ENCODE peak calls at places on chromosomes 2 and 18, in nine cellular contexts. One of them, this sample, is unnamed.

GRCh38 chr18:55233850-55234249 is 274.6 kb upstream of the CCDC68 start:
- DNase-seq in Caki2: no peak
- DNase-seq in LoVo: no peak
- DNase-seq in hepatocyte: no peak
- DNase-seq in activated effector memory CD4-positive, alpha-beta T cell treated with anti-CD3 and anti-CD28 coated beads, Interleukin-2, amount 50 U/mL, for 16 hours: no peak
- DNase-seq in NCI-H1092 treated with DMSO at 0.1 percent for 48 hours: no peak
- DNase-seq in LNCaP clone FGC: no peak
- DNase-seq in brain microvascular endothelial cell: peak
- DNase-seq in activated CD4-positive, alpha-beta T cell treated with anti-CD3 and anti-CD28 coated beads, Interleukin-2, amount 10 ng/mL, durations not matched to agents 7 days and 5 days: no peak
- DNase-seq in this sample: no peak

GRCh38 chr18:69980509-69980908 is 32.8 kb upstream of the CD226 start:
- DNase-seq in brain microvascular endothelial cell: no peak
- DNase-seq in hepatocyte: no peak
- DNase-seq in LNCaP clone FGC: no peak
- DNase-seq in activated effector memory CD4-positive, alpha-beta T cell treated with anti-CD3 and anti-CD28 coated beads, Interleukin-2, amount 50 U/mL, for 16 hours: no peak
- DNase-seq in activated CD4-positive, alpha-beta T cell treated with anti-CD3 and anti-CD28 coated beads, Interleukin-2, amount 10 ng/mL, durations not matched to agents 7 days and 5 days: no peak
- DNase-seq in NCI-H1092 treated with DMSO at 0.1 percent for 48 hours: no peak
- DNase-seq in Caki2: no peak
- DNase-seq in LoVo: no peak
- DNase-seq in this sample: no peak

GRCh38 chr2:37676274-37676673 is 4.8 kb upstream of the CDC42EP3 start:
- DNase-seq in activated effector memory CD4-positive, alpha-beta T cell treated with anti-CD3 and anti-CD28 coated beads, Interleukin-2, amount 50 U/mL, for 16 hours: no peak
- DNase-seq in LoVo: peak
- DNase-seq in Caki2: peak
- DNase-seq in activated CD4-positive, alpha-beta T cell treated with anti-CD3 and anti-CD28 coated beads, Interleukin-2, amount 10 ng/mL, durations not matched to agents 7 days and 5 days: no peak
- DNase-seq in brain microvascular endothelial cell: no peak
- DNase-seq in hepatocyte: no peak
- DNase-seq in NCI-H1092 treated with DMSO at 0.1 percent for 48 hours: no peak
- DNase-seq in LNCaP clone FGC: no peak
- DNase-seq in this sample: no peak

GRCh38 chr2:37877457-37878315 is 47.4 kb upstream of the RMDN2 start:
- DNase-seq in hepatocyte: peak
- DNase-seq in NCI-H1092 treated with DMSO at 0.1 percent for 48 hours: peak
- DNase-seq in Caki2: peak
- DNase-seq in activated CD4-positive, alpha-beta T cell treated with anti-CD3 and anti-CD28 coated beads, Interleukin-2, amount 10 ng/mL, durations not matched to agents 7 days and 5 days: peak
- DNase-seq in LNCaP clone FGC: no peak
- DNase-seq in activated effector memory CD4-positive, alpha-beta T cell treated with anti-CD3 and anti-CD28 coated beads, Interleukin-2, amount 50 U/mL, for 16 hours: no peak
- DNase-seq in brain microvascular endothelial cell: peak
- DNase-seq in LoVo: peak
- DNase-seq in this sample: peak

GRCh38 chr2:122237506-122237905 is 482.1 kb downstream of the TSN start:
- DNase-seq in LNCaP clone FGC: no peak
- DNase-seq in activated effector memory CD4-positive, alpha-beta T cell treated with anti-CD3 and anti-CD28 coated beads, Interleukin-2, amount 50 U/mL, for 16 hours: no peak
- DNase-seq in LoVo: no peak
- DNase-seq in Caki2: no peak
- DNase-seq in activated CD4-positive, alpha-beta T cell treated with anti-CD3 and anti-CD28 coated beads, Interleukin-2, amount 10 ng/mL, durations not matched to agents 7 days and 5 days: no peak
- DNase-seq in hepatocyte: no peak
- DNase-seq in NCI-H1092 treated with DMSO at 0.1 percent for 48 hours: no peak
- DNase-seq in brain microvascular endothelial cell: no peak
- DNase-seq in this sample: no peak

GRCh38 chr2:74457129-74457548 is 1.1 kb upstream of the WBP1 start:
- DNase-seq in brain microvascular endothelial cell: no peak
- DNase-seq in Caki2: no peak
- DNase-seq in NCI-H1092 treated with DMSO at 0.1 percent for 48 hours: no peak
- DNase-seq in activated CD4-positive, alpha-beta T cell treated with anti-CD3 and anti-CD28 coated beads, Interleukin-2, amount 10 ng/mL, durations not matched to agents 7 days and 5 days: no peak
- DNase-seq in LoVo: no peak
- DNase-seq in LNCaP clone FGC: no peak
- DNase-seq in hepatocyte: no peak
- DNase-seq in activated effector memory CD4-positive, alpha-beta T cell treated with anti-CD3 and anti-CD28 coated beads, Interleukin-2, amount 50 U/mL, for 16 hours: no peak
- DNase-seq in this sample: peak

GRCh38 chr2:196181484-196181883 is 10.1 kb upstream of the STK17B start:
- DNase-seq in Caki2: no peak
- DNase-seq in activated effector memory CD4-positive, alpha-beta T cell treated with anti-CD3 and anti-CD28 coated beads, Interleukin-2, amount 50 U/mL, for 16 hours: no peak
- DNase-seq in LoVo: no peak
- DNase-seq in NCI-H1092 treated with DMSO at 0.1 percent for 48 hours: no peak
- DNase-seq in LNCaP clone FGC: no peak
- DNase-seq in activated CD4-positive, alpha-beta T cell treated with anti-CD3 and anti-CD28 coated beads, Interleukin-2, amount 10 ng/mL, durations not matched to agents 7 days and 5 days: no peak
- DNase-seq in brain microvascular endothelial cell: no peak
- DNase-seq in hepatocyte: no peak
- DNase-seq in this sample: no peak

GRCh38 chr2:48946444-48947048 is 191.0 kb upstream of the LHCGR start:
- DNase-seq in hepatocyte: peak
- DNase-seq in activated CD4-positive, alpha-beta T cell treated with anti-CD3 and anti-CD28 coated beads, Interleukin-2, amount 10 ng/mL, durations not matched to agents 7 days and 5 days: peak
- DNase-seq in NCI-H1092 treated with DMSO at 0.1 percent for 48 hours: peak
- DNase-seq in LoVo: peak
- DNase-seq in LNCaP clone FGC: peak
- DNase-seq in Caki2: peak
- DNase-seq in brain microvascular endothelial cell: peak
- DNase-seq in activated effector memory CD4-positive, alpha-beta T cell treated with anti-CD3 and anti-CD28 coated beads, Interleukin-2, amount 50 U/mL, for 16 hours: no peak
- DNase-seq in this sample: no peak

GRCh38 chr2:186848873-186849578 is at the start of gene ZSWIM2:
- DNase-seq in LNCaP clone FGC: no peak
- DNase-seq in activated CD4-positive, alpha-beta T cell treated with anti-CD3 and anti-CD28 coated beads, Interleukin-2, amount 10 ng/mL, durations not matched to agents 7 days and 5 days: peak
- DNase-seq in Caki2: peak
- DNase-seq in NCI-H1092 treated with DMSO at 0.1 percent for 48 hours: peak
- DNase-seq in hepatocyte: peak
- DNase-seq in activated effector memory CD4-positive, alpha-beta T cell treated with anti-CD3 and anti-CD28 coated beads, Interleukin-2, amount 50 U/mL, for 16 hours: no peak
- DNase-seq in LoVo: no peak
- DNase-seq in brain microvascular endothelial cell: peak
- DNase-seq in this sample: no peak

GRCh38 chr2:61328707-61329251 is 142.1 kb downstream of the USP34 start:
- DNase-seq in activated effector memory CD4-positive, alpha-beta T cell treated with anti-CD3 and anti-CD28 coated beads, Interleukin-2, amount 50 U/mL, for 16 hours: no peak
- DNase-seq in activated CD4-positive, alpha-beta T cell treated with anti-CD3 and anti-CD28 coated beads, Interleukin-2, amount 10 ng/mL, durations not matched to agents 7 days and 5 days: no peak
- DNase-seq in brain microvascular endothelial cell: no peak
- DNase-seq in LNCaP clone FGC: peak
- DNase-seq in NCI-H1092 treated with DMSO at 0.1 percent for 48 hours: no peak
- DNase-seq in LoVo: peak
- DNase-seq in hepatocyte: peak
- DNase-seq in Caki2: no peak
- DNase-seq in this sample: no peak

GRCh38 chr2:223944704-223945531 is at the start of gene WDFY1:
- DNase-seq in LNCaP clone FGC: no peak
- DNase-seq in activated CD4-positive, alpha-beta T cell treated with anti-CD3 and anti-CD28 coated beads, Interleukin-2, amount 10 ng/mL, durations not matched to agents 7 days and 5 days: peak
- DNase-seq in hepatocyte: peak
- DNase-seq in NCI-H1092 treated with DMSO at 0.1 percent for 48 hours: peak
- DNase-seq in brain microvascular endothelial cell: peak
- DNase-seq in activated effector memory CD4-positive, alpha-beta T cell treated with anti-CD3 and anti-CD28 coated beads, Interleukin-2, amount 50 U/mL, for 16 hours: peak
- DNase-seq in Caki2: peak
- DNase-seq in LoVo: peak
- DNase-seq in this sample: peak

GRCh38 chr18:37274988-37275590 is 290.5 kb downstream of the CELF4 start:
- DNase-seq in brain microvascular endothelial cell: no peak
- DNase-seq in LoVo: no peak
- DNase-seq in activated effector memory CD4-positive, alpha-beta T cell treated with anti-CD3 and anti-CD28 coated beads, Interleukin-2, amount 50 U/mL, for 16 hours: no peak
- DNase-seq in Caki2: no peak
- DNase-seq in NCI-H1092 treated with DMSO at 0.1 percent for 48 hours: no peak
- DNase-seq in activated CD4-positive, alpha-beta T cell treated with anti-CD3 and anti-CD28 coated beads, Interleukin-2, amount 10 ng/mL, durations not matched to agents 7 days and 5 days: no peak
- DNase-seq in hepatocyte: no peak
- DNase-seq in LNCaP clone FGC: no peak
- DNase-seq in this sample: no peak

GRCh38 chr2:212832211-212833195 is 293.9 kb upstream of the ERBB4 start:
- DNase-seq in LNCaP clone FGC: no peak
- DNase-seq in NCI-H1092 treated with DMSO at 0.1 percent for 48 hours: no peak
- DNase-seq in activated CD4-positive, alpha-beta T cell treated with anti-CD3 and anti-CD28 coated beads, Interleukin-2, amount 10 ng/mL, durations not matched to agents 7 days and 5 days: no peak
- DNase-seq in Caki2: no peak
- DNase-seq in hepatocyte: no peak
- DNase-seq in activated effector memory CD4-positive, alpha-beta T cell treated with anti-CD3 and anti-CD28 coated beads, Interleukin-2, amount 50 U/mL, for 16 hours: no peak
- DNase-seq in brain microvascular endothelial cell: no peak
- DNase-seq in LoVo: no peak
- DNase-seq in this sample: no peak

GRCh38 chr2:38443021-38443541 is 66.0 kb upstream of the ATL2 start:
- DNase-seq in brain microvascular endothelial cell: no peak
- DNase-seq in LNCaP clone FGC: no peak
- DNase-seq in Caki2: peak
- DNase-seq in NCI-H1092 treated with DMSO at 0.1 percent for 48 hours: no peak
- DNase-seq in activated effector memory CD4-positive, alpha-beta T cell treated with anti-CD3 and anti-CD28 coated beads, Interleukin-2, amount 50 U/mL, for 16 hours: no peak
- DNase-seq in LoVo: peak
- DNase-seq in hepatocyte: peak
- DNase-seq in activated CD4-positive, alpha-beta T cell treated with anti-CD3 and anti-CD28 coated beads, Interleukin-2, amount 10 ng/mL, durations not matched to agents 7 days and 5 days: no peak
- DNase-seq in this sample: no peak

GRCh38 chr2:3277748-3278520 is 99.7 kb downstream of the EIPR1 start:
- DNase-seq in activated CD4-positive, alpha-beta T cell treated with anti-CD3 and anti-CD28 coated beads, Interleukin-2, amount 10 ng/mL, durations not matched to agents 7 days and 5 days: no peak
- DNase-seq in hepatocyte: no peak
- DNase-seq in LoVo: no peak
- DNase-seq in Caki2: no peak
- DNase-seq in activated effector memory CD4-positive, alpha-beta T cell treated with anti-CD3 and anti-CD28 coated beads, Interleukin-2, amount 50 U/mL, for 16 hours: no peak
- DNase-seq in LNCaP clone FGC: no peak
- DNase-seq in brain microvascular endothelial cell: no peak
- DNase-seq in NCI-H1092 treated with DMSO at 0.1 percent for 48 hours: no peak
- DNase-seq in this sample: no peak

GRCh38 chr2:193518061-193518817 is 1323.5 kb upstream of the TMEFF2 start:
- DNase-seq in LNCaP clone FGC: no peak
- DNase-seq in Caki2: peak
- DNase-seq in hepatocyte: no peak
- DNase-seq in NCI-H1092 treated with DMSO at 0.1 percent for 48 hours: no peak
- DNase-seq in activated CD4-positive, alpha-beta T cell treated with anti-CD3 and anti-CD28 coated beads, Interleukin-2, amount 10 ng/mL, durations not matched to agents 7 days and 5 days: no peak
- DNase-seq in activated effector memory CD4-positive, alpha-beta T cell treated with anti-CD3 and anti-CD28 coated beads, Interleukin-2, amount 50 U/mL, for 16 hours: no peak
- DNase-seq in LoVo: no peak
- DNase-seq in brain microvascular endothelial cell: peak
- DNase-seq in this sample: peak

GRCh38 chr2:43238176-43238575 is 11.8 kb upstream of the ZFP36L2 start:
- DNase-seq in LNCaP clone FGC: no peak
- DNase-seq in LoVo: no peak
- DNase-seq in activated CD4-positive, alpha-beta T cell treated with anti-CD3 and anti-CD28 coated beads, Interleukin-2, amount 10 ng/mL, durations not matched to agents 7 days and 5 days: no peak
- DNase-seq in hepatocyte: no peak
- DNase-seq in brain microvascular endothelial cell: no peak
- DNase-seq in activated effector memory CD4-positive, alpha-beta T cell treated with anti-CD3 and anti-CD28 coated beads, Interleukin-2, amount 50 U/mL, for 16 hours: no peak
- DNase-seq in NCI-H1092 treated with DMSO at 0.1 percent for 48 hours: no peak
- DNase-seq in Caki2: no peak
- DNase-seq in this sample: no peak

GRCh38 chr2:216539120-216539519 is 40.5 kb downstream of the RPL37A start:
- DNase-seq in brain microvascular endothelial cell: no peak
- DNase-seq in NCI-H1092 treated with DMSO at 0.1 percent for 48 hours: no peak
- DNase-seq in activated CD4-positive, alpha-beta T cell treated with anti-CD3 and anti-CD28 coated beads, Interleukin-2, amount 10 ng/mL, durations not matched to agents 7 days and 5 days: no peak
- DNase-seq in Caki2: no peak
- DNase-seq in hepatocyte: no peak
- DNase-seq in LoVo: no peak
- DNase-seq in LNCaP clone FGC: no peak
- DNase-seq in activated effector memory CD4-positive, alpha-beta T cell treated with anti-CD3 and anti-CD28 coated beads, Interleukin-2, amount 50 U/mL, for 16 hours: no peak
- DNase-seq in this sample: no peak

GRCh38 chr2:133169527-133169926 is 398.7 kb downstream of the NCKAP5 start:
- DNase-seq in hepatocyte: no peak
- DNase-seq in activated effector memory CD4-positive, alpha-beta T cell treated with anti-CD3 and anti-CD28 coated beads, Interleukin-2, amount 50 U/mL, for 16 hours: no peak
- DNase-seq in activated CD4-positive, alpha-beta T cell treated with anti-CD3 and anti-CD28 coated beads, Interleukin-2, amount 10 ng/mL, durations not matched to agents 7 days and 5 days: no peak
- DNase-seq in Caki2: no peak
- DNase-seq in LoVo: no peak
- DNase-seq in brain microvascular endothelial cell: no peak
- DNase-seq in LNCaP clone FGC: no peak
- DNase-seq in NCI-H1092 treated with DMSO at 0.1 percent for 48 hours: no peak
- DNase-seq in this sample: no peak

GRCh38 chr2:177572236-177572671 is 179.7 kb downstream of the AGPS start:
- DNase-seq in brain microvascular endothelial cell: no peak
- DNase-seq in hepatocyte: no peak
- DNase-seq in activated effector memory CD4-positive, alpha-beta T cell treated with anti-CD3 and anti-CD28 coated beads, Interleukin-2, amount 50 U/mL, for 16 hours: no peak
- DNase-seq in NCI-H1092 treated with DMSO at 0.1 percent for 48 hours: peak
- DNase-seq in LoVo: no peak
- DNase-seq in Caki2: peak
- DNase-seq in activated CD4-positive, alpha-beta T cell treated with anti-CD3 and anti-CD28 coated beads, Interleukin-2, amount 10 ng/mL, durations not matched to agents 7 days and 5 days: no peak
- DNase-seq in LNCaP clone FGC: no peak
- DNase-seq in this sample: no peak

GRCh38 chr2:216590780-216591179 is 42.4 kb upstream of the IGFBP2 start:
- DNase-seq in LNCaP clone FGC: no peak
- DNase-seq in LoVo: no peak
- DNase-seq in brain microvascular endothelial cell: peak
- DNase-seq in Caki2: no peak
- DNase-seq in hepatocyte: no peak
- DNase-seq in activated effector memory CD4-positive, alpha-beta T cell treated with anti-CD3 and anti-CD28 coated beads, Interleukin-2, amount 50 U/mL, for 16 hours: no peak
- DNase-seq in activated CD4-positive, alpha-beta T cell treated with anti-CD3 and anti-CD28 coated beads, Interleukin-2, amount 10 ng/mL, durations not matched to agents 7 days and 5 days: no peak
- DNase-seq in NCI-H1092 treated with DMSO at 0.1 percent for 48 hours: no peak
- DNase-seq in this sample: no peak

This sample was measured in SW 1271.